ENCODE peak calls at places on chromosome 21, in seven cellular contexts. One of them, this sample, is unnamed.

GRCh38 chr21:17903029-17903806 is 84.1 kb upstream of the C21orf91 start:
- DNase-seq in A549: no peak
- DNase-seq in heart left ventricle: no peak
- DNase-seq in AG09309: peak
- DNase-seq in keratinocyte: no peak
- DNase-seq in SJSA1: no peak
- DNase-seq in fibroblast of pulmonary artery: peak
- DNase-seq in this sample: no peak

GRCh38 chr21:43793243-43793642 is 3.9 kb downstream of the RRP1 start:
- DNase-seq in keratinocyte: no peak
- DNase-seq in heart left ventricle: no peak
- DNase-seq in A549: no peak
- DNase-seq in fibroblast of pulmonary artery: no peak
- DNase-seq in AG09309: no peak
- DNase-seq in SJSA1: no peak
- DNase-seq in this sample: no peak

GRCh38 chr21:24852610-24853195 is 754.6 kb downstream of the MRPL39 start:
- DNase-seq in fibroblast of pulmonary artery: no peak
- DNase-seq in A549: no peak
- DNase-seq in keratinocyte: no peak
- DNase-seq in heart left ventricle: no peak
- DNase-seq in SJSA1: no peak
- DNase-seq in AG09309: no peak
- DNase-seq in this sample: no peak

GRCh38 chr21:18677632-18678031 is 274.0 kb upstream of the TMPRSS15 start:
- DNase-seq in SJSA1: no peak
- DNase-seq in heart left ventricle: no peak
- DNase-seq in keratinocyte: no peak
- DNase-seq in fibroblast of pulmonary artery: no peak
- DNase-seq in A549: no peak
- DNase-seq in AG09309: no peak
- DNase-seq in this sample: no peak

GRCh38 chr21:35345954-35346353 is 296.9 kb upstream of the RUNX1 start:
- DNase-seq in A549: no peak
- DNase-seq in heart left ventricle: no peak
- DNase-seq in fibroblast of pulmonary artery: no peak
- DNase-seq in keratinocyte: no peak
- DNase-seq in SJSA1: no peak
- DNase-seq in AG09309: no peak
- DNase-seq in this sample: no peak

GRCh38 chr21:40054403-40054802 is 187.2 kb downstream of the PCP4 start:
- DNase-seq in AG09309: no peak
- DNase-seq in SJSA1: no peak
- DNase-seq in fibroblast of pulmonary artery: no peak
- DNase-seq in keratinocyte: no peak
- DNase-seq in heart left ventricle: peak
- DNase-seq in A549: no peak
- DNase-seq in this sample: peak

GRCh38 chr21:46493828-46494227 is 35.1 kb downstream of the DIP2A start:
- DNase-seq in keratinocyte: no peak
- DNase-seq in AG09309: no peak
- DNase-seq in fibroblast of pulmonary artery: no peak
- DNase-seq in heart left ventricle: no peak
- DNase-seq in A549: no peak
- DNase-seq in SJSA1: no peak
- DNase-seq in this sample: no peak

GRCh38 chr21:43684424-43684823 is 25.1 kb downstream of the RRP1B start:
- DNase-seq in AG09309: no peak
- DNase-seq in A549: no peak
- DNase-seq in SJSA1: no peak
- DNase-seq in heart left ventricle: no peak
- DNase-seq in fibroblast of pulmonary artery: peak
- DNase-seq in keratinocyte: no peak
- DNase-seq in this sample: no peak

GRCh38 chr21:31218830-31219608 is 125.0 kb downstream of the TIAM1 start:
- DNase-seq in AG09309: no peak
- DNase-seq in keratinocyte: no peak
- DNase-seq in SJSA1: peak
- DNase-seq in fibroblast of pulmonary artery: peak
- DNase-seq in A549: no peak
- DNase-seq in heart left ventricle: peak
- DNase-seq in this sample: no peak

DNA sequence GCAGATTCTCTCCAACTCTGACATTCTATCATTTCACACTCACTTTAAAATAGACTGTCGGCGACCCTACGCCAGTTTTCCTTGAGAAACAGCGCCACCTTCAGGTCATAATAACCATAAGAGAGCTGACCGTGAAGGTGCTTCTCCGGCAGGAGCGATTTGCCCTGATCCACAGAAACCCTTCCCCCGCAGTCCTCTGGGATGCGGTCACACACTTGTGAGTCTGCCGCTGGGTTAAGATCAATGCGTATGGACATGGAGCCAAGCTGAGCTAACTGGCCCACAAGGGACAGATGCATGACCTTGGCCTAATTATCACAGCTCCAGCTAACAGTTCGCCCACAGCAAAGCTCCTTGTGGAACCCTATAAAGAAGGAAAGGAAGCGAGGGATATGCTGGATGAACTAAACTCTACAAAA is 32.8 kb upstream of the IFNAR2 start:
- DNase-seq in fibroblast of pulmonary artery: peak
- DNase-seq in keratinocyte: peak
- DNase-seq in A549: peak
- DNase-seq in heart left ventricle: peak
- DNase-seq in SJSA1: peak
- DNase-seq in AG09309: no peak
- DNase-seq in this sample: peak
- H3K4me3 ChIP-seq in fibroblast of pulmonary artery: no peak
- H3K4me3 ChIP-seq in keratinocyte: no peak
- H3K4me3 ChIP-seq in A549: no peak
- H3K4me3 ChIP-seq in heart left ventricle: no peak
- H3K4me3 ChIP-seq in SJSA1: no peak
- H3K4me3 ChIP-seq in AG09309: no peak
- H3K4me3 ChIP-seq in this sample: no peak

GRCh38 chr21:36701912-36702621 is 3.2 kb downstream of the SIM2 start:
- DNase-seq in keratinocyte: no peak
- DNase-seq in AG09309: no peak
- DNase-seq in heart left ventricle: no peak
- DNase-seq in SJSA1: no peak
- DNase-seq in A549: no peak
- DNase-seq in fibroblast of pulmonary artery: no peak
- DNase-seq in this sample: no peak

GRCh38 chr21:36702622-36702968 is 3.7 kb downstream of the SIM2 start:
- DNase-seq in fibroblast of pulmonary artery: no peak
- DNase-seq in heart left ventricle: no peak
- DNase-seq in A549: no peak
- DNase-seq in keratinocyte: no peak
- DNase-seq in SJSA1: no peak
- DNase-seq in AG09309: no peak
- DNase-seq in this sample: no peak

GRCh38 chr21:36703626-36704280 is 4.8 kb downstream of the SIM2 start:
- DNase-seq in keratinocyte: no peak
- DNase-seq in heart left ventricle: no peak
- DNase-seq in SJSA1: no peak
- DNase-seq in fibroblast of pulmonary artery: no peak
- DNase-seq in A549: no peak
- DNase-seq in AG09309: no peak
- DNase-seq in this sample: no peak

GRCh38 chr21:36704281-36704957 is 5.5 kb downstream of the SIM2 start:
- DNase-seq in AG09309: no peak
- DNase-seq in keratinocyte: no peak
- DNase-seq in fibroblast of pulmonary artery: no peak
- DNase-seq in SJSA1: no peak
- DNase-seq in A549: no peak
- DNase-seq in heart left ventricle: no peak
- DNase-seq in this sample: no peak

GRCh38 chr21:36703123-36703522 is 4.2 kb downstream of the SIM2 start:
- DNase-seq in A549: no peak
- DNase-seq in AG09309: no peak
- DNase-seq in keratinocyte: no peak
- DNase-seq in SJSA1: no peak
- DNase-seq in fibroblast of pulmonary artery: no peak
- DNase-seq in heart left ventricle: no peak
- DNase-seq in this sample: no peak
- H3K4me3 ChIP-seq in A549: no peak
- H3K4me3 ChIP-seq in AG09309: no peak
- H3K4me3 ChIP-seq in keratinocyte: no peak
- H3K4me3 ChIP-seq in SJSA1: no peak
- H3K4me3 ChIP-seq in fibroblast of pulmonary artery: no peak
- H3K4me3 ChIP-seq in heart left ventricle: no peak
- H3K4me3 ChIP-seq in this sample: no peak

DNA sequence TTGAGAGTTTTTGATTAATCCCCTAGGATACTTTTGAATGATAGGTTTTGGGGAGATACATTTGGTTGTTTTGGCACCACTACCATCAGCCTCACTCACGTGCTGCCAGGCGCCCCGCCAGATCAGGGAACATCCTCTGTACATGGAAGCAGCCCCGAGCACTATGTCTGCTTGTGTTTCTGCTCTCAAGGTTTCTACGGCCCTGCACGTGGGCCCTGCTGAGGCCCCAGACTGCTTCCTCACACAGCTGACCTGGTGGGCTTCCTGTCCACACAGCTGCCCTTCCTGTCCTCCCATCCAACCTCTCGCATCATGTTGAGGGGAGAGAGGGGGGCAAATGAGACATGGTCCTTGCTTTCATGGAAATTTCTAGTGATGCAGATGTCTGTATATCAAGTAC is 20.0 kb downstream of the ADARB1 start:
- DNase-seq in SJSA1: no peak
- DNase-seq in fibroblast of pulmonary artery: no peak
- DNase-seq in AG09309: no peak
- DNase-seq in keratinocyte: no peak
- DNase-seq in A549: no peak
- DNase-seq in heart left ventricle: peak
- DNase-seq in this sample: no peak
- H3K4me3 ChIP-seq in SJSA1: no peak
- H3K4me3 ChIP-seq in fibroblast of pulmonary artery: no peak
- H3K4me3 ChIP-seq in AG09309: no peak
- H3K4me3 ChIP-seq in keratinocyte: no peak
- H3K4me3 ChIP-seq in A549: no peak
- H3K4me3 ChIP-seq in heart left ventricle: no peak
- H3K4me3 ChIP-seq in this sample: no peak

GRCh38 chr21:37564924-37565529 is 198.5 kb downstream of the DYRK1A start:
- DNase-seq in AG09309: no peak
- DNase-seq in heart left ventricle: no peak
- DNase-seq in A549: no peak
- DNase-seq in fibroblast of pulmonary artery: no peak
- DNase-seq in SJSA1: peak
- DNase-seq in keratinocyte: no peak
- DNase-seq in this sample: peak

GRCh38 chr21:37565530-37566223 is 199.1 kb downstream of the DYRK1A start:
- DNase-seq in A549: no peak
- DNase-seq in SJSA1: peak
- DNase-seq in keratinocyte: no peak
- DNase-seq in AG09309: no peak
- DNase-seq in heart left ventricle: no peak
- DNase-seq in fibroblast of pulmonary artery: no peak
- DNase-seq in this sample: no peak

GRCh38 chr21:37562920-37563640 is 196.5 kb downstream of the DYRK1A start:
- DNase-seq in fibroblast of pulmonary artery: no peak
- DNase-seq in heart left ventricle: no peak
- DNase-seq in SJSA1: no peak
- DNase-seq in AG09309: no peak
- DNase-seq in A549: no peak
- DNase-seq in keratinocyte: no peak
- DNase-seq in this sample: no peak

GRCh38 chr21:37563641-37564340 is 197.2 kb downstream of the DYRK1A start:
- DNase-seq in heart left ventricle: peak
- DNase-seq in AG09309: peak
- DNase-seq in keratinocyte: peak
- DNase-seq in A549: peak
- DNase-seq in SJSA1: peak
- DNase-seq in fibroblast of pulmonary artery: peak
- DNase-seq in this sample: peak

GRCh38 chr21:37564341-37564923 is 197.9 kb downstream of the DYRK1A start:
- DNase-seq in keratinocyte: peak
- DNase-seq in A549: peak
- DNase-seq in fibroblast of pulmonary artery: peak
- DNase-seq in SJSA1: peak
- DNase-seq in AG09309: peak
- DNase-seq in heart left ventricle: peak
- DNase-seq in this sample: peak
- H3K4me3 ChIP-seq in keratinocyte: peak
- H3K4me3 ChIP-seq in A549: peak
- H3K4me3 ChIP-seq in fibroblast of pulmonary artery: peak
- H3K4me3 ChIP-seq in SJSA1: peak
- H3K4me3 ChIP-seq in AG09309: peak
- H3K4me3 ChIP-seq in heart left ventricle: peak
- H3K4me3 ChIP-seq in this sample: peak

GRCh38 chr21:42157606-42158310 is 61.2 kb upstream of the ABCG1 start:
- DNase-seq in heart left ventricle: no peak
- DNase-seq in keratinocyte: no peak
- DNase-seq in A549: no peak
- DNase-seq in SJSA1: peak
- DNase-seq in fibroblast of pulmonary artery: no peak
- DNase-seq in AG09309: no peak
- DNase-seq in this sample: no peak
- H3K4me3 ChIP-seq in heart left ventricle: no peak
- H3K4me3 ChIP-seq in keratinocyte: no peak
- H3K4me3 ChIP-seq in A549: no peak
- H3K4me3 ChIP-seq in SJSA1: no peak
- H3K4me3 ChIP-seq in fibroblast of pulmonary artery: no peak
- H3K4me3 ChIP-seq in AG09309: no peak
- H3K4me3 ChIP-seq in this sample: no peak

This sample was measured in kidney epithelial cell.